ENCODE peak calls at places on chromosome 21, in seven cellular contexts. H is OCI-LY7; R is HL-60; G is AG10803; D is choroid plexus epithelial cell; L is fibroblast of pulmonary artery; Y is CD8-positive, alpha-beta T cell. C is an unnamed sample.

GRCh38 chr21:33185852-33186251 is 43.9 kb upstream of the IFNAR2 start:
- DNase-seq in D (no peak), H (no peak), L (no peak), G (no peak), R (no peak), Y (no peak), C (no peak)

GRCh38 chr21:32807717-32808380 is 36.3 kb upstream of the PAXBP1 start:
- DNase-seq in L (peak), Y (no peak), R (no peak), H (no peak), G (peak), D (peak), C (peak)

GRCh38 chr21:34530264-34530663 is 18.3 kb upstream of the KCNE1 start:
- DNase-seq in Y (no peak), G (peak), D (peak), R (no peak), L (peak), H (no peak), C (no peak)

GRCh38 chr21:32520885-32521735 is 64.2 kb downstream of the TCP10L start:
- DNase-seq in D (peak), L (peak), R (peak), G (peak), H (no peak), Y (no peak), C (peak)

GRCh38 chr21:22575165-22575584 is 1577.0 kb downstream of the NCAM2 start:
- DNase-seq in Y (no peak), R (no peak), H (peak), L (peak), G (no peak), D (peak), C (no peak)

GRCh38 chr21:15688809-15689208 is 41.0 kb upstream of the USP25 start:
- DNase-seq in D (peak), R (no peak), L (no peak), G (no peak), H (no peak), Y (no peak), C (no peak)

GRCh38 chr21:21730524-21730923 is 732.3 kb downstream of the NCAM2 start:
- DNase-seq in G (peak), L (peak), D (peak), H (no peak), Y (no peak), R (no peak), C (no peak)

GRCh38 chr21:20971296-20971921 is 26.8 kb upstream of the NCAM2 start:
- DNase-seq in Y (no peak), R (peak), D (peak), H (peak), G (peak), L (peak), C (peak)

GRCh38 chr21:32817206-32817605 is 45.7 kb upstream of the PAXBP1 start:
- DNase-seq in G (no peak), L (no peak), H (no peak), R (no peak), Y (no peak), D (no peak), C (no peak)

GRCh38 chr21:29298348-29299045 is at the start of gene BACH1:
- DNase-seq in G (peak), L (peak), R (peak), D (peak), Y (peak), H (peak), C (peak)

GRCh38 chr21:28633803-28634572 is 358.7 kb downstream of the LTN1 start:
- DNase-seq in Y (no peak), D (peak), L (peak), H (no peak), G (peak), R (no peak), C (peak)

GRCh38 chr21:35686156-35686555 is 374.2 kb downstream of the SETD4 start:
- DNase-seq in G (no peak), Y (no peak), L (no peak), H (no peak), D (no peak), R (no peak), C (no peak)

GRCh38 chr21:16040601-16041000 is 310.8 kb downstream of the USP25 start:
- DNase-seq in H (no peak), Y (no peak), R (no peak), D (peak), G (no peak), L (peak), C (peak)

GRCh38 chr21:33229099-33229775 is 501 bp upstream of the IFNAR2 start:
- DNase-seq in L (no peak), R (no peak), Y (no peak), D (no peak), G (no peak), H (no peak), C (no peak)

GRCh38 chr21:32233722-32234301 is 45.0 kb downstream of the MIS18A start:
- DNase-seq in L (no peak), G (no peak), D (no peak), H (no peak), R (no peak), Y (no peak), C (no peak)

GRCh38 chr21:25708467-25709065 is 26.1 kb downstream of the ATP5PF start:
- DNase-seq in G (peak), D (peak), R (no peak), L (peak), Y (no peak), H (peak), C (peak)

GRCh38 chr21:15283789-15284188 is 219.0 kb upstream of the NRIP1 start:
- DNase-seq in G (no peak), L (no peak), H (no peak), Y (no peak), R (no peak), D (peak), C (no peak)

GRCh38 chr21:14741237-14741636 is 195.1 kb upstream of the SAMSN1 start:
- DNase-seq in Y (no peak), H (no peak), D (peak), L (no peak), R (no peak), G (no peak), C (peak)

GRCh38 chr21:34630536-34631143 is 15.7 kb upstream of the RCAN1 start:
- DNase-seq in D (peak), H (peak), L (peak), R (no peak), Y (no peak), G (peak), C (peak)

GRCh38 chr21:33126569-33126968 is 56.6 kb downstream of the OLIG1 start:
- DNase-seq in G (no peak), L (no peak), H (no peak), Y (no peak), D (no peak), R (no peak), C (no peak)

GRCh38 chr21:33230518-33231324 is 983 bp downstream of the IFNAR2 start:
- DNase-seq in R (no peak), L (peak), H (peak), Y (no peak), G (peak), D (peak), C (peak)

GRCh38 chr21:32537569-32537881 is 47.8 kb downstream of the TCP10L start:
- DNase-seq in Y (no peak), D (no peak), G (no peak), R (no peak), H (no peak), L (no peak), C (no peak)

GRCh38 chr21:35607406-35607805 is 452.9 kb downstream of the SETD4 start:
- DNase-seq in Y (no peak), L (no peak), R (no peak), G (no peak), D (no peak), H (no peak), C (no peak)

GRCh38 chr21:21612446-21612845 is 614.2 kb downstream of the NCAM2 start:
- DNase-seq in H (no peak), G (peak), D (peak), Y (no peak), R (no peak), L (peak), C (peak)

GRCh38 chr21:32572574-32573420 is 12.5 kb downstream of the TCP10L start:
- DNase-seq in Y (no peak), D (no peak), R (no peak), G (no peak), L (no peak), H (peak), C (peak)

GRCh38 chr21:33491373-33492102 is at the start of gene DNAJC28:
- DNase-seq in G (peak), Y (peak), H (peak), R (peak), D (peak), L (peak), C (peak)

GRCh38 chr21:37166733-37167132 is 93.7 kb downstream of the TTC3 start:
- DNase-seq in G (no peak), D (no peak), H (peak), Y (no peak), R (no peak), L (peak), C (peak)
- TF ChIP-seq CTCF in G (no peak), D (peak), H (peak), Y (no peak), R (no peak), L (no peak), C (peak)

GRCh38 chr21:23886828-23887708 is 1720.2 kb downstream of the MRPL39 start:
- DNase-seq in G (no peak), L (no peak), Y (no peak), R (no peak), D (no peak), H (no peak), C (no peak)
- H3K4me3 ChIP-seq in G (no peak), L (no peak), Y (peak), R (no peak), D (no peak), H (no peak), C (no peak)

DNA sequence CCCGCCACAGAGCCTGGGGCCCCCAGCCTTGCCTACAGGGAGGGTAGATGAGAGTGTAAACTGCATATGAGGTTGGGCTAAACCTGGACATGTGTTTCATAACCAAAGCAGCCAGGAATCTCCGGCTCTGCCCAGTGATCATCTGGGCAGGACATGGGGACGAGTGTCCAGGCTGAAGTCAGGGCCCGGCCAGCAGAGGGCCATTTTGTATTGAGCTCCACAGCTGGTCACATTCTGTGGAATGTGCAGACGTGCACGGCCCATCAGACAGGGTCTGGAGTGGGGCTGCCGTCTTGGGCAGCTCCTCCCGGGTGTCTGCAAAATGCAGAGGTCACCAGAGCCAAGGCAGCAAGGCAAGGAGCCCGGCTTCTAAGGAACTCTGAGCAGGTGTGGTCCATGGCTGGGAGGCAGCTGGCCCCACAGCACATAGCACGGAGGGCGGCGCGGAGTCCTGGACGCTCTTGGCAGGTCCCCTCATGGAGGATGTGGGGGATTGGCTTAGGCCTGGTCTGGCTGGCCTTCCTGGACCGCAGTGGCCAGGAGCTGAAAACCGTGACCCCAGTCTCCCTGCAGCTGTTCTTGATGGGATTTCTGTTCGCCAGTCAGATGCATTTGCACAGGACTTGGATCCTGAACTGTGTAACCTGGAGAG is 6.3 kb downstream of the LRRC3 start:
- DNase-seq in Y (no peak), D (no peak), H (no peak), G (peak), R (no peak), L (no peak), C (no peak)
- TF ChIP-seq CTCF in Y (no peak), D (no peak), H (no peak), G (no peak), R (no peak), L (no peak), C (no peak)

DNA sequence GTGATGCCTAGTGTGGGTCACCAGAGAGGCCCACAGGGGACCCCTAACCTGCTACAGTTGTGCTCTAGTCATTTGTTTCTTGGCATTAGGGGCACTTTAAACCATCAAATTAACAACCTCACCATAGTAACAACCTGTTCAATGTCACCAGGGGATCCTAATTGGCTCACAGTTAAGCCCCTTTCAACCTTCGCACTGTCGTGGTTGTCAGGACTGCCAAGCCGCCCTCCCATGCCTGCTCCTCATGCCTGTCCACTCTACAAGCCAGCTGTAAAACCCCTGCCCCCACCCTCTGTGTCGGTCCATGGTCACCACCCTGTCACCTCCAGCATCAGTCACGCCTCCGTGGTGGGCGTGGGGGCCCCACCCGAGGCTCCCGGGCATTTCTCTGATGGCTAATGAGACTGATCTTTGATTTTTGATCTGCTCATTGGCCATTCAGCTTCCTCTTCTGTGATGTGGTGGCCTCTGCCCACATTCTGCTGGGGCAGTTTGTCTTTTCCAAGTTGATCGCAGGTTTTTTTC is 96.6 kb downstream of the WDR4 start:
- DNase-seq in Y (no peak), H (no peak), R (no peak), L (no peak), D (no peak), G (no peak), C (no peak)
- H3K4me3 ChIP-seq in Y (no peak), H (no peak), R (no peak), L (no peak), D (no peak), G (no peak), C (no peak)

DNA sequence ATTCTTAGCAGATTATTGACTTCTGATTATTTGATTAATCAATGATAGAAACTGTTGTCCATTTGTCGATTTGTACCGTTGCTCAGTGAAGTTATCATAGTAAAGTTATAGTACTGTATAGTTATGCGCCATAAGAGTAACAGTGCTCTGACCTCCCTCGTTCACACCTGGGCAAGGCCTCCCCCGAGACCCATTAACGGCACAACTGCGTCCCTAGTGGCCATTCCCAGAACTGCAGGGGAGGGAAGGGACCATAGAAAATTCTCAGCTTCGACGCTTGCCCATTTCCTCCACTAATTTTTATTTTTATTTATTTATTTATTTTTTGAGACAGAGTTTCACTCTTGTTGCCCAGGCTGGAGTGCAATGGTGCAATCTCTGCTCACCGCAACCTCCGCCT is 334.4 kb downstream of the DSCAM start:
- DNase-seq in H (peak), G (no peak), L (no peak), Y (no peak), D (no peak), R (no peak), C (no peak)
- TF ChIP-seq CTCF in H (peak), G (peak), L (peak), Y (no peak), D (peak), R (peak), C (peak)

DNA sequence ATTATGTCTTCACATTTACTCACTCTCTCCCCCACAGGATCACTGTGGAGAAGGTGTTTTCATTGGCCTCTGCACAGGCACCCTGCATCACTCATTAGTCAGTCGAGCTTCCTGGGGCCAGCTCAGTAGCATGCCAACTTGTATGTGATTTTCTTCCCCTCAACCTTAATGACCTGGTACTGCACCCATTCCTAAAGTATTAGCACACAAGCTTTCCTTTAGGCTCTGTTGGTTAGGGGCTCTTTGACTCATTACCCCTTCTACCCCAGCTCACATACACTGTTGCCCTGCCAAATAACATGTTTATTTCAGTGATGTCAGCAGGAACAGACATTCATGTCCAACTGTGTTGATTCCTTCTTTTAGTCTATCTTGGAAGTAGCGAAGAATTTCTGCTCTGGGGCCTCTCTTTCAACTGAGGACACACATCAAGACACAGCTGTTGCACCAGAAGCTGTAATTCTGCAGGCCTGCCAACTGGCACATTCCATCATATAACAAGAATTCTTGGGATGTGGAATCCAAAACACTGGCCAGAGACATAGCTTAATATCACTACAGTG is 603.5 kb upstream of the ADAMTS5 start:
- DNase-seq in D (peak), Y (no peak), L (peak), R (no peak), G (peak), H (no peak), C (peak)
- H3K4me3 ChIP-seq in D (no peak), Y (no peak), L (no peak), R (no peak), G (no peak), H (no peak), C (no peak)

GRCh38 chr21:26909972-26910371 is 56.9 kb downstream of the ADAMTS5 start:
- DNase-seq in L (no peak), R (no peak), H (no peak), D (peak), Y (no peak), G (no peak), C (peak)
- TF ChIP-seq CTCF in L (no peak), R (no peak), H (no peak), D (peak), Y (no peak), G (no peak), C (no peak)

GRCh38 chr21:17708541-17709265 is 96.0 kb upstream of the BTG3 start:
- DNase-seq in G (peak), L (no peak), H (no peak), Y (no peak), R (no peak), D (no peak), C (peak)

GRCh38 chr21:17709266-17709611 is 96.5 kb upstream of the BTG3 start:
- DNase-seq in L (no peak), H (no peak), D (no peak), G (no peak), R (no peak), Y (no peak), C (no peak)

GRCh38 chr21:17711896-17712295 is 99.2 kb upstream of the BTG3 start:
- DNase-seq in R (peak), L (peak), D (peak), G (peak), Y (no peak), H (no peak), C (peak)

DNA sequence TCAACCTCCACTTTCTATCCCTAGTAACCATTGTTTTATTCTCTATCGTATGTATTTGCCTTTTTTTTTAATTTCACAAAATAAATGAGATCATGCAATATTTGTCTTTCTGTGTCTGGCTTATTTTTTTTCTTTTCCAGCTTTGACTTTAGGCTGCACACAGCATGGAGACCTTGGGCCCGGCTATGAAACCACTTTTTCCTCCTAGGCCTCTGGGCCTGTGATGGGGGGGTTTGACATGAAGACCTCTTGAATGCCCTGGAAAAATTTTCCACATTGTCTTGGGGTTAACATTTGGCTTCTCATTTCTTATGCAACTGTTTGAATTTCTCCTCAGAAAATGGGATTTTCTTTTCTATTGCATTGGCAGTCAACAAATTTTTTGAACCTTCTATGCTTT is 100.2 kb upstream of the BTG3 start:
- DNase-seq in D (no peak), R (no peak), H (no peak), L (no peak), Y (no peak), G (no peak), C (no peak)
- H3K4me3 ChIP-seq in D (no peak), R (no peak), H (no peak), L (no peak), Y (no peak), G (no peak), C (no peak)

GRCh38 chr21:36929622-36930021 is 36.8 kb downstream of the HLCS start:
- DNase-seq in G (peak), Y (no peak), H (no peak), D (peak), L (peak), R (no peak), C (peak)
- TF ChIP-seq CTCF in G (peak), Y (no peak), H (peak), D (peak), L (peak), R (no peak), C (peak)

GRCh38 chr21:46065993-46066842 is 31.7 kb upstream of the COL6A2 start:
- DNase-seq in H (no peak), Y (no peak), L (no peak), R (no peak), D (peak), G (no peak), C (no peak)
- H3K4me3 ChIP-seq in H (no peak), Y (peak), L (no peak), R (no peak), D (no peak), G (peak), C (no peak)

C was measured in epithelial cell of esophagus.